ENCODE peak calls at places on chromosome 20, in five cellular contexts. V is BE2C; B is CD8-positive, alpha-beta T cell; N is iPS DF 6.9; O is spleen. Q is an unnamed sample.
A peak's percentile ranks its signal among the peaks of the same experiment; 100 is the strongest.

GRCh38 chr20:10414982-10415650 is 18.9 kb downstream of the MKKS start:
- DNase-seq in V (no peak), B (no peak), N (no peak), O (no peak), Q (no peak)

GRCh38 chr20:10521068-10521834 is 86.1 kb downstream of the SLX4IP start:
- DNase-seq in V (peak; percentile 44), B (no peak), N (no peak), O (no peak), Q (no peak)

GRCh38 chr20:23907579-23907978 is 28.0 kb upstream of the CST5 start:
- DNase-seq in V (no peak), B (no peak), N (no peak), O (no peak), Q (no peak)

GRCh38 chr20:24194133-24194532 is 205.6 kb upstream of the GGTLC1 start:
- DNase-seq in V (no peak), B (no peak), N (no peak), O (no peak), Q (no peak)

GRCh38 chr20:20362774-20363435 is 5.0 kb upstream of the INSM1 start:
- DNase-seq in V (peak; percentile 80), B (no peak), N (no peak), O (no peak), Q (no peak)

GRCh38 chr20:53579266-53579580 is 14.4 kb downstream of the ZNF217 start:
- DNase-seq in V (no peak), B (no peak), N (no peak), O (no peak), Q (no peak)

GRCh38 chr20:24629668-24630067 is 160.2 kb downstream of the SYNDIG1 start:
- DNase-seq in V (peak; percentile 75), B (no peak), N (no peak), O (no peak), Q (no peak)

GRCh38 chr20:20102859-20103258 is 50.5 kb downstream of the CFAP61 start:
- DNase-seq in V (no peak), B (no peak), N (no peak), O (no peak), Q (no peak)

GRCh38 chr20:24980321-24981053 is 12.1 kb downstream of the APMAP start:
- DNase-seq in V (no peak), B (no peak), N (no peak), O (peak; percentile 77), Q (no peak)

GRCh38 chr20:61753196-61753942 is 312.3 kb downstream of the TAF4 start:
- DNase-seq in V (no peak), B (no peak), N (no peak), O (no peak), Q (no peak)

GRCh38 chr20:16953858-16954257 is 205.7 kb downstream of the OTOR start:
- DNase-seq in V (no peak), B (no peak), N (no peak), O (no peak), Q (no peak)

GRCh38 chr20:32319100-32319499 is 39.0 kb upstream of the ASXL1 start:
- DNase-seq in V (no peak), B (no peak), N (no peak), O (peak; percentile 17), Q (no peak)

GRCh38 chr20:16491277-16491912 is 81.9 kb downstream of the KIF16B start:
- DNase-seq in V (no peak), B (no peak), N (no peak), O (no peak), Q (peak; percentile 36)

GRCh38 chr20:9359561-9360308 is 154.7 kb upstream of the LAMP5 start:
- DNase-seq in V (peak; percentile 69), B (no peak), N (no peak), O (no peak), Q (peak; percentile 60)

GRCh38 chr20:21509597-21510331 is 4.1 kb downstream of the NKX2-2 start:
- DNase-seq in V (no peak), B (peak; percentile 10), N (no peak), O (no peak), Q (peak; percentile 50)

GRCh38 chr20:54711061-54711460 is 235.7 kb downstream of the DOK5 start:
- DNase-seq in V (no peak), B (no peak), N (no peak), O (no peak), Q (no peak)

GRCh38 chr20:9352740-9353139 is 161.7 kb upstream of the LAMP5 start:
- DNase-seq in V (no peak), B (no peak), N (no peak), O (no peak), Q (no peak)

GRCh38 chr20:33305591-33306057 is 22.6 kb downstream of the BPIFB1 start:
- DNase-seq in V (no peak), B (no peak), N (no peak), O (no peak), Q (no peak)

GRCh38 chr20:44938637-44939036 is 21.6 kb downstream of the TOMM34 start:
- DNase-seq in V (no peak), B (no peak), N (no peak), O (no peak), Q (no peak)

GRCh38 chr20:40703981-40704530 is 15.0 kb upstream of the MAFB start:
- DNase-seq in V (no peak), B (no peak), N (no peak), O (no peak), Q (no peak)

GRCh38 chr20:2128542-2128941 is 26.9 kb downstream of the STK35 start:
- DNase-seq in V (no peak), B (no peak), N (no peak), O (no peak), Q (no peak)

GRCh38 chr20:63626424-63627128 is at the start of gene GMEB2:
- DNase-seq in V (peak; percentile 82), B (peak; percentile 65), N (no peak), O (peak; percentile 95), Q (peak; percentile 76)

GRCh38 chr20:58573257-58573656 is 58.1 kb upstream of the APCDD1L start:
- DNase-seq in V (no peak), B (no peak), N (no peak), O (no peak), Q (no peak)

GRCh38 chr20:58570181-58570859 is 55.1 kb upstream of the APCDD1L start:
- DNase-seq in V (no peak), B (no peak), N (no peak), O (peak; percentile 16), Q (no peak)

GRCh38 chr20:58571341-58571941 is 56.2 kb upstream of the APCDD1L start:
- DNase-seq in V (no peak), B (no peak), N (no peak), O (no peak), Q (no peak)

GRCh38 chr20:58574014-58574413 is 58.8 kb upstream of the APCDD1L start:
- DNase-seq in V (no peak), B (no peak), N (no peak), O (peak; percentile 23), Q (no peak)

GRCh38 chr20:58571942-58572666 is 56.9 kb upstream of the APCDD1L start:
- DNase-seq in V (no peak), B (no peak), N (no peak), O (peak; percentile 5), Q (no peak)
- H3K4me1 ChIP-seq in V (no peaks in the 10 kb centered on the region), B (no peaks in the 10 kb centered on the region), N (peaks cover 2% of the 10 kb centered on the region), O (no peaks in the 10 kb centered on the region), Q (peaks cover 21% of the 10 kb centered on the region)

GRCh38 chr20:50128520-50128905 is 15.6 kb upstream of the UBE2V1 start:
- DNase-seq in V (no peak), B (no peak), N (no peak), O (no peak), Q (no peak)

GRCh38 chr20:50130346-50130703 is 17.4 kb upstream of the UBE2V1 start:
- DNase-seq in V (no peak), B (no peak), N (no peak), O (no peak), Q (no peak)

GRCh38 chr20:50133041-50133440 is 20.1 kb upstream of the UBE2V1 start:
- DNase-seq in V (no peak), B (no peak), N (no peak), O (no peak), Q (no peak)

GRCh38 chr20:50129662-50130345 is 16.9 kb upstream of the UBE2V1 start:
- DNase-seq in V (peak; percentile 37), B (no peak), N (no peak), O (no peak), Q (peak; percentile 86)

DNA sequence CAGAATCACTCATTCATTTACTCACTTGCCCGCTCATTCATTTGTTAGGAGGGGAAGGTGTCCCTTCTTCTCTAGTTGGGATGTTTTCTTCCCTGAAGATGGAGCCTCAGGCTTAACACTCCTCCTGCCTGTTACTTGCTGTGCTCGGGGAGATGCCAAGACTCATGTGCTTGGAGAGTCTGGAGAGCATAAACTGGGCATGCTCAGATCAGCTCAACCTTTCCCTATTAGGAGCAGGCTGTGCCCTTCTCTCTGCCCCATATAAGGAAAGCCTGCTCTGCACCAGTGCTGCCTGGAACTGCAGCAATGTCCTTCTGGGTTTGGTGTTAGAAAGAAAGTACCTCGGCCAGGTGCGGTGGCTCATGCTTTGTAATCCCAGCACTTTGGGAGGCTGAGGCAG is 18.0 kb upstream of the UBE2V1 start:
- DNase-seq in V (no peak), B (no peak), N (no peak), O (no peak), Q (peak; percentile 89)
- H3K36me3 ChIP-seq in V (peaks cover 59% of the 10 kb centered on the region), B (peaks cover 52% of the 10 kb centered on the region), N (peaks cover 15% of the 10 kb centered on the region), O (peaks cover 61% of the 10 kb centered on the region), Q (no peaks in the 10 kb centered on the region)

GRCh38 chr20:38433304-38433972 is 1.7 kb downstream of the SNHG17 start:
- DNase-seq in V (no peak), B (no peak), N (no peak), O (no peak), Q (no peak)
- H3K4me3 ChIP-seq in V (peak overlapping the region; percentile 100), B (peak overlapping the region; percentile 76), N (peak overlapping the region; percentile 80), O (peak overlapping the region; percentile 72), Q (no peak overlapping the region)

GRCh38 chr20:48720256-48721020 is 107.4 kb downstream of the PREX1 start:
- DNase-seq in V (no peak), B (no peak), N (no peak), O (peak; percentile 76), Q (no peak)

GRCh38 chr20:48721324-48722001 is 106.3 kb downstream of the PREX1 start:
- DNase-seq in V (no peak), B (no peak), N (no peak), O (peak; percentile 74), Q (no peak)

GRCh38 chr20:48723308-48724264 is 104.2 kb downstream of the PREX1 start:
- DNase-seq in V (no peak), B (no peak), N (no peak), O (peak; percentile 82), Q (peak; percentile 62)

GRCh38 chr20:48722737-48723191 is 105.0 kb downstream of the PREX1 start:
- DNase-seq in V (no peak), B (peak; percentile 38), N (no peak), O (peak; percentile 83), Q (no peak)

DNA sequence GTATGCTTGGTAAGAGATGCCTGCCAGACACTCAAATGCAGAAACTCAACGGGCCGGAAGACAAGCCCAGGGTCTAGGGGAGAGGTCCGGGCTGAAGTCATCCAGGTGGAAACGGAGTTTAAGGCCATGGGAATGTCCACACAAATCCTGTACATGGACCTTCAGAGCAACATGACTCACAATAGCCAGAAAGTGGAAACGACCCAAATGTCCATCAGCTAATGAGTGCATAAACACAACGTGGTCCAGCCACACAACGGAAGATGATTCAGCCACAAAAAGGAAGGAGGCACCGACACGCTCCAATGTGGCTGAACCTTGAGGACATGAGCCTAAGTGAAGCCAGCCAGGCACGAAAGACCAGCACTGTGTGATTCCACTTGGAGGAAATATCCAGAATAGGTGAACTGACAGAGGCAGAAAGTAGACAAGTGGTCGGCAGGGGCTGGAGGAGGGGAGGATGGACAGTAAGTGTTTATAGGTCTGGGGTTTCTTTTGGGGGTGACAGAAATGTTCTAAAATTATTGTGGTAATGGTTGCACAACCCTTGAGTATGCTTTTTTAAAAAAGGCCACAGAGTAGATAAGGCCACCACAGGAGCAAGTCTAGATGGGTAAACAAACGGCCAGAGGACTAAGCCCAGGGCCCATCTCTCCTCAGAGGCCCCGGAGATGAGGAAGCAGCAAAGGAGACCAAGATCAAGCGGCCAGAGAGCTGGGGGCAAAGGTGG is 105.6 kb downstream of the PREX1 start:
- DNase-seq in V (no peak), B (no peak), N (no peak), O (peak; percentile 83), Q (no peak)
- H3K4me1 ChIP-seq in V (no peaks in the 10 kb centered on the region), B (peaks cover 67% of the 10 kb centered on the region), N (peaks cover 1% of the 10 kb centered on the region), O (peaks cover 88% of the 10 kb centered on the region), Q (peaks cover 15% of the 10 kb centered on the region)

Q was measured in testis.